ENCODE peak calls at places on chromosomes 7 and 10, in eight cellular contexts. One of them, this sample, is unnamed.

GRCh38 chr7:148773344-148773743 is 74.6 kb downstream of the CUL1 start:
- DNase-seq in neural progenitor cell: no peak
- DNase-seq in fibroblast of mammary gland: no peak
- DNase-seq in Peyer's patch: no peak
- DNase-seq in astrocyte of the cerebellum: peak
- DNase-seq in body of pancreas: no peak
- DNase-seq in lower leg skin: no peak
- DNase-seq in cardiac muscle cell: no peak
- DNase-seq in this sample: no peak

GRCh38 chr7:155868955-155869783 is 56.9 kb upstream of the SHH start:
- DNase-seq in fibroblast of mammary gland: no peak
- DNase-seq in body of pancreas: no peak
- DNase-seq in neural progenitor cell: no peak
- DNase-seq in lower leg skin: peak
- DNase-seq in Peyer's patch: no peak
- DNase-seq in cardiac muscle cell: no peak
- DNase-seq in astrocyte of the cerebellum: no peak
- DNase-seq in this sample: no peak

GRCh38 chr10:86348321-86349210 is 18.0 kb downstream of the GRID1 start:
- DNase-seq in body of pancreas: no peak
- DNase-seq in Peyer's patch: no peak
- DNase-seq in fibroblast of mammary gland: no peak
- DNase-seq in neural progenitor cell: peak
- DNase-seq in lower leg skin: no peak
- DNase-seq in cardiac muscle cell: peak
- DNase-seq in astrocyte of the cerebellum: no peak
- DNase-seq in this sample: no peak

GRCh38 chr10:84924131-84924530 is 595.7 kb downstream of the CCSER2 start:
- DNase-seq in Peyer's patch: no peak
- DNase-seq in body of pancreas: no peak
- DNase-seq in astrocyte of the cerebellum: no peak
- DNase-seq in lower leg skin: no peak
- DNase-seq in neural progenitor cell: no peak
- DNase-seq in cardiac muscle cell: no peak
- DNase-seq in fibroblast of mammary gland: no peak
- DNase-seq in this sample: no peak

GRCh38 chr7:155962191-155962967 is 150.1 kb upstream of the SHH start:
- DNase-seq in lower leg skin: peak
- DNase-seq in cardiac muscle cell: peak
- DNase-seq in neural progenitor cell: no peak
- DNase-seq in Peyer's patch: peak
- DNase-seq in fibroblast of mammary gland: peak
- DNase-seq in body of pancreas: no peak
- DNase-seq in astrocyte of the cerebellum: peak
- DNase-seq in this sample: peak

GRCh38 chr10:103145860-103146466 is 47.1 kb downstream of the NT5C2 start:
- DNase-seq in body of pancreas: peak
- DNase-seq in astrocyte of the cerebellum: peak
- DNase-seq in neural progenitor cell: no peak
- DNase-seq in Peyer's patch: no peak
- DNase-seq in lower leg skin: peak
- DNase-seq in cardiac muscle cell: peak
- DNase-seq in fibroblast of mammary gland: peak
- DNase-seq in this sample: peak

GRCh38 chr7:131843862-131844261 is 287.4 kb upstream of the PODXL start:
- DNase-seq in astrocyte of the cerebellum: no peak
- DNase-seq in lower leg skin: no peak
- DNase-seq in cardiac muscle cell: peak
- DNase-seq in Peyer's patch: no peak
- DNase-seq in body of pancreas: no peak
- DNase-seq in fibroblast of mammary gland: peak
- DNase-seq in neural progenitor cell: no peak
- DNase-seq in this sample: peak

GRCh38 chr7:36605261-36605660 is 119.0 kb downstream of the AOAH start:
- DNase-seq in cardiac muscle cell: no peak
- DNase-seq in body of pancreas: no peak
- DNase-seq in astrocyte of the cerebellum: no peak
- DNase-seq in fibroblast of mammary gland: no peak
- DNase-seq in neural progenitor cell: no peak
- DNase-seq in Peyer's patch: no peak
- DNase-seq in lower leg skin: no peak
- DNase-seq in this sample: peak

GRCh38 chr10:112441520-112441919 is 5.2 kb downstream of the ZDHHC6 start:
- DNase-seq in fibroblast of mammary gland: no peak
- DNase-seq in Peyer's patch: no peak
- DNase-seq in astrocyte of the cerebellum: no peak
- DNase-seq in neural progenitor cell: no peak
- DNase-seq in body of pancreas: no peak
- DNase-seq in cardiac muscle cell: no peak
- DNase-seq in lower leg skin: no peak
- DNase-seq in this sample: no peak

GRCh38 chr10:112442063-112442462 is 4.7 kb downstream of the ZDHHC6 start:
- DNase-seq in body of pancreas: no peak
- DNase-seq in astrocyte of the cerebellum: no peak
- DNase-seq in fibroblast of mammary gland: no peak
- DNase-seq in Peyer's patch: no peak
- DNase-seq in cardiac muscle cell: no peak
- DNase-seq in neural progenitor cell: no peak
- DNase-seq in lower leg skin: no peak
- DNase-seq in this sample: no peak

GRCh38 chr10:112448903-112449302 is 1.9 kb downstream of the VTI1A start:
- DNase-seq in body of pancreas: no peak
- DNase-seq in Peyer's patch: no peak
- DNase-seq in fibroblast of mammary gland: no peak
- DNase-seq in neural progenitor cell: no peak
- DNase-seq in cardiac muscle cell: no peak
- DNase-seq in astrocyte of the cerebellum: no peak
- DNase-seq in lower leg skin: no peak
- DNase-seq in this sample: no peak

GRCh38 chr10:112446055-112446854 is 459 bp downstream of the ZDHHC6 start:
- DNase-seq in body of pancreas: no peak
- DNase-seq in lower leg skin: no peak
- DNase-seq in astrocyte of the cerebellum: no peak
- DNase-seq in cardiac muscle cell: peak
- DNase-seq in neural progenitor cell: no peak
- DNase-seq in fibroblast of mammary gland: peak
- DNase-seq in Peyer's patch: no peak
- DNase-seq in this sample: no peak

GRCh38 chr10:112446855-112447691 is at the start of the genes VTI1A and ZDHHC6:
- DNase-seq in lower leg skin: peak
- DNase-seq in astrocyte of the cerebellum: peak
- DNase-seq in cardiac muscle cell: peak
- DNase-seq in body of pancreas: peak
- DNase-seq in Peyer's patch: peak
- DNase-seq in neural progenitor cell: peak
- DNase-seq in fibroblast of mammary gland: peak
- DNase-seq in this sample: peak
- TF ChIP-seq CTCF in lower leg skin: no peak
- TF ChIP-seq CTCF in astrocyte of the cerebellum: peak
- TF ChIP-seq CTCF in cardiac muscle cell: peak
- TF ChIP-seq CTCF in body of pancreas: peak
- TF ChIP-seq CTCF in Peyer's patch: no peak
- TF ChIP-seq CTCF in neural progenitor cell: no peak
- TF ChIP-seq CTCF in fibroblast of mammary gland: peak
- TF ChIP-seq CTCF in this sample: no peak

GRCh38 chr10:6212266-6212640 is 9.5 kb downstream of the PFKFB3 start:
- DNase-seq in neural progenitor cell: no peak
- DNase-seq in body of pancreas: no peak
- DNase-seq in fibroblast of mammary gland: no peak
- DNase-seq in lower leg skin: no peak
- DNase-seq in Peyer's patch: no peak
- DNase-seq in astrocyte of the cerebellum: no peak
- DNase-seq in cardiac muscle cell: no peak
- DNase-seq in this sample: no peak

GRCh38 chr10:6213257-6213905 is 10.6 kb downstream of the PFKFB3 start:
- DNase-seq in neural progenitor cell: no peak
- DNase-seq in Peyer's patch: no peak
- DNase-seq in fibroblast of mammary gland: no peak
- DNase-seq in astrocyte of the cerebellum: no peak
- DNase-seq in cardiac muscle cell: no peak
- DNase-seq in body of pancreas: no peak
- DNase-seq in lower leg skin: no peak
- DNase-seq in this sample: no peak

GRCh38 chr10:6212806-6213205 is 10.1 kb downstream of the PFKFB3 start:
- DNase-seq in astrocyte of the cerebellum: no peak
- DNase-seq in Peyer's patch: no peak
- DNase-seq in neural progenitor cell: no peak
- DNase-seq in lower leg skin: no peak
- DNase-seq in fibroblast of mammary gland: no peak
- DNase-seq in cardiac muscle cell: no peak
- DNase-seq in body of pancreas: no peak
- DNase-seq in this sample: no peak

GRCh38 chr10:6213908-6214307 is 11.2 kb downstream of the PFKFB3 start:
- DNase-seq in body of pancreas: no peak
- DNase-seq in neural progenitor cell: no peak
- DNase-seq in astrocyte of the cerebellum: no peak
- DNase-seq in cardiac muscle cell: no peak
- DNase-seq in fibroblast of mammary gland: no peak
- DNase-seq in Peyer's patch: no peak
- DNase-seq in lower leg skin: no peak
- DNase-seq in this sample: no peak

DNA sequence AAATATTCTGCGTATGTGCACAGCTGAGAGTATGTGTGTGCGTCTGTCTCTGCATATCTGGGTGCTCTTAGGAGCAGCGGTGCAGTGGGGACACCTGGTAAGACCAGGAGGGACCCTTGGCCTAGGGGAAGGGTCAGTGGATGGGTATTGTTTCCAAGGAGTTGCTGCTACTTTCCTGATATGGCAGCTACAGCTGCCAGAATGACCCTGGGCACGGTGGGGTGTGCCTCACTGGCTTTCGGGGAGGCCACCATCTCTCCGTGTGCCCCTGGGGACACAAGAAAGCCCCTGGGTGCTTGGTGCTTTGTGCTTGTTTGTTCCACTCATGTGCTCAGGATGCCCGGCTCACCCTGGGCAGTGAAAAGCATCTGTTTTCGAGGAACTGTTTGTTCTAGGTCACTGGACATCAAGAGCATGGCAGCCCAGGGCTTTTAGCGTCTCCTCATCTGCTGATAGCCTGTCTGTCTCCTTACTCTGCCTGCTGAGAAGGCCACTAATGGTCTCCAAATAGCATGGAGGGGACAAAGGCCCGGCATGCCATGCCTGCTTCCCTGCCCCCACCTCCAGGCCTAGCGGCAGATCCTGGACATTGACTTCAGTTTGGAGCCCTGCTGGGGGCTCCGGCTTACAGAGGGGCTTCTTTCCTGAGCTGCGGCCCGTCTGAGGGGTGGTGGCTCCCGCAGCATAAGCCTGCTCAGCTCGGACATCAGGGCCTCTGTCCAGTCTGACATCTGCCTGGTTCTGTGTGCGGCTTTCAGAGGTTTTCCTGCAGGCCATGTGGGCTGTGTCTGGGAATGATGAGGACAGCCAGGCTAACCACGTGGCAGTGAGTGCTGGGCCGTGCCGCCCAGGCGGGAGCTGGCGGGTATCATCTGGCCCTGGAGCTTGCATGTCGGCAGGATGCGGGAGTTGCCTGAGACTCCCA is 8.9 kb downstream of the PFKFB3 start:
- DNase-seq in neural progenitor cell: peak
- DNase-seq in Peyer's patch: peak
- DNase-seq in fibroblast of mammary gland: peak
- DNase-seq in astrocyte of the cerebellum: no peak
- DNase-seq in lower leg skin: no peak
- DNase-seq in body of pancreas: no peak
- DNase-seq in cardiac muscle cell: peak
- DNase-seq in this sample: no peak
- TF ChIP-seq CTCF in neural progenitor cell: peak
- TF ChIP-seq CTCF in Peyer's patch: no peak
- TF ChIP-seq CTCF in fibroblast of mammary gland: no peak
- TF ChIP-seq CTCF in astrocyte of the cerebellum: peak
- TF ChIP-seq CTCF in lower leg skin: no peak
- TF ChIP-seq CTCF in body of pancreas: no peak
- TF ChIP-seq CTCF in cardiac muscle cell: no peak
- TF ChIP-seq CTCF in this sample: no peak

GRCh38 chr7:4158406-4158805 is 523.7 kb upstream of the FOXK1 start:
- DNase-seq in lower leg skin: no peak
- DNase-seq in fibroblast of mammary gland: no peak
- DNase-seq in astrocyte of the cerebellum: no peak
- DNase-seq in Peyer's patch: no peak
- DNase-seq in cardiac muscle cell: no peak
- DNase-seq in neural progenitor cell: no peak
- DNase-seq in body of pancreas: no peak
- DNase-seq in this sample: no peak

GRCh38 chr7:4158826-4159225 is 523.3 kb upstream of the FOXK1 start:
- DNase-seq in body of pancreas: no peak
- DNase-seq in cardiac muscle cell: no peak
- DNase-seq in neural progenitor cell: no peak
- DNase-seq in astrocyte of the cerebellum: no peak
- DNase-seq in Peyer's patch: no peak
- DNase-seq in fibroblast of mammary gland: no peak
- DNase-seq in lower leg skin: no peak
- DNase-seq in this sample: no peak

GRCh38 chr7:4162845-4163564 is 519.1 kb upstream of the FOXK1 start:
- DNase-seq in Peyer's patch: no peak
- DNase-seq in lower leg skin: no peak
- DNase-seq in astrocyte of the cerebellum: no peak
- DNase-seq in neural progenitor cell: no peak
- DNase-seq in fibroblast of mammary gland: no peak
- DNase-seq in cardiac muscle cell: no peak
- DNase-seq in body of pancreas: peak
- DNase-seq in this sample: no peak

GRCh38 chr7:4157651-4158050 is 524.4 kb upstream of the FOXK1 start:
- DNase-seq in fibroblast of mammary gland: no peak
- DNase-seq in neural progenitor cell: no peak
- DNase-seq in Peyer's patch: no peak
- DNase-seq in body of pancreas: no peak
- DNase-seq in astrocyte of the cerebellum: no peak
- DNase-seq in cardiac muscle cell: no peak
- DNase-seq in lower leg skin: no peak
- DNase-seq in this sample: no peak

DNA sequence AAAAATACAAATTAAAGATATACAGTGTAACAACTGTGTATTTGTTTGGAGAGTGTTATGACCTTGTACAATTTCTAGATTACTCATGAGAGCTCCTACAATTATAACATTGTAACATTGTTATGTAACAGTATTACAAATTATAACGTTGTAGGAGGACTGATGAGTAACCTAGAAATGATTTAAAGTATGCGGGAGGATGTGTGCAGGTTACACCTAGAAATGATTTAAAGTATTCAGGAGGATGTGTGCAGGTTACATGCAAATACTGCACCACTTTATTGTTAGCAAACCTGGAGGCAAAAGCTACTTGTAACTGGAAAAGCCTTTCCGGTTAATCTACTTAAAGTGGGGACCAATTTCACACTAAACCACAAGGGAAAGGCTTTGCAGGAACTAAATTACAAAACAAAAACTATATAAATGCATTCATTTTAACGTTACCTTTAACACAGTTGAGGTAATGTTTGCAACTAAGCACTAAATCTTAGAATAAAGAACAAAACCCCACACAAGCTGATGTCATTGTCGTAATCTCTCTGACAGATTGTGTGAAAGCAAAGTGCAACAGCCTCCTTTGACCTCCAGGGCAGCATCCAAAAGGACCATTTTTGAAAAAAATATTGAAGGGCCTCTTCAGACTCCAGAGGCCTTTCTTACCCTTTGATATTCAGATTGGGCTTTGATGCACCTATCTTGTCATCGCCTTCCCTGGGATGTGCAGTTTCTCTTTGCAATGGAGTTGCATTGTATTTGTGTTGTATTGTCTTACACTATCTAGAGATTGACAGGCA is 522.1 kb upstream of the FOXK1 start:
- DNase-seq in body of pancreas: no peak
- DNase-seq in Peyer's patch: no peak
- DNase-seq in astrocyte of the cerebellum: no peak
- DNase-seq in cardiac muscle cell: no peak
- DNase-seq in neural progenitor cell: no peak
- DNase-seq in lower leg skin: no peak
- DNase-seq in fibroblast of mammary gland: no peak
- DNase-seq in this sample: peak
- TF ChIP-seq CTCF in body of pancreas: no peak
- TF ChIP-seq CTCF in Peyer's patch: no peak
- TF ChIP-seq CTCF in astrocyte of the cerebellum: no peak
- TF ChIP-seq CTCF in cardiac muscle cell: no peak
- TF ChIP-seq CTCF in neural progenitor cell: no peak
- TF ChIP-seq CTCF in lower leg skin: no peak
- TF ChIP-seq CTCF in fibroblast of mammary gland: no peak
- TF ChIP-seq CTCF in this sample: peak

DNA sequence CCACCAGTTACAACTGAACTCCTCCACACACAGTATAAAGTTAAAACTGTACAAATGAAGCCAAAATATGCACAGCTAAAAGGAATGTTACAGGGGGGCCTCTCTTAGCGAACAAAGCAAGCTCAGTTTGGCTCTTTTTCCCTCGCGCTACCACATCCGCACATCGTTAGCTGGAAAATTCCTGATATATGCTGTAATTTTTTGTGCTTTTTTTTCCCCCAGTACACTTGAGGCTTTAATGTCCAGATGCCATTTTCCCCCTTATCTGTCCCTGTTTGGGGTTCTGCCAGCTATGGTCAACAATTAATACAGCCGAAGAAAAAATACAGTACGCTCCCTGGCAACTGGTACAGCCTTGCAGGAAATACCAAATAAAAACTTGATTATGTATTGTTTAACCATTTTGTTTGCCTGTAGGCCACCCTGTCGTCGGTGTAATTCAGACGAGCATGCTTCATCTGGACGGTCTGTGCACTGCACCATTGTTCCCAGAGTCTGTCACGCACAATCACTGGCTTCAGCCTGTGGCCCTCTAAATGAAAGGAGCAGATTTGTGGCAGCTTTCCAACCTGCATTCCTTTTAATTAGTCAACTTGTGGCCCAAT is 108.1 kb upstream of the FAM133B start:
- DNase-seq in astrocyte of the cerebellum: peak
- DNase-seq in lower leg skin: no peak
- DNase-seq in cardiac muscle cell: peak
- DNase-seq in fibroblast of mammary gland: peak
- DNase-seq in body of pancreas: peak
- DNase-seq in neural progenitor cell: peak
- DNase-seq in Peyer's patch: no peak
- DNase-seq in this sample: peak
- TF ChIP-seq CTCF in astrocyte of the cerebellum: no peak
- TF ChIP-seq CTCF in lower leg skin: no peak
- TF ChIP-seq CTCF in cardiac muscle cell: no peak
- TF ChIP-seq CTCF in fibroblast of mammary gland: no peak
- TF ChIP-seq CTCF in body of pancreas: peak
- TF ChIP-seq CTCF in neural progenitor cell: no peak
- TF ChIP-seq CTCF in Peyer's patch: no peak
- TF ChIP-seq CTCF in this sample: no peak